ENCODE peak calls at places on chromosomes 1 and 21, in six cellular contexts. Z, P, E, N, J and V are unnamed samples.

GRCh38 chr1:157700711-157701110 is at the start of gene FCRL3:
- DNase-seq in J (no peak), N (no peak), P (no peak), E (no peak), Z (no peak), V (no peak)

GRCh38 chr1:30159015-30159414 is 564.4 kb downstream of the MATN1 start:
- DNase-seq in P (no peak), E (no peak), J (no peak), N (peak), Z (no peak), V (no peak)

GRCh38 chr1:180188103-180188506 is 33.4 kb downstream of the QSOX1 start:
- DNase-seq in N (peak), Z (no peak), E (peak), J (peak), P (peak), V (peak)

GRCh38 chr1:78526496-78526895 is 35.7 kb downstream of the PTGFR start:
- DNase-seq in E (no peak), J (no peak), N (no peak), Z (no peak), P (no peak), V (no peak)

GRCh38 chr1:89607156-89607555 is 25.8 kb upstream of the LRRC8C start:
- DNase-seq in E (no peak), P (no peak), N (no peak), Z (no peak), J (no peak), V (no peak)

GRCh38 chr1:221858758-221859157 is 116.9 kb upstream of the DUSP10 start:
- DNase-seq in J (no peak), E (peak), P (no peak), Z (no peak), N (no peak), V (no peak)

GRCh38 chr1:3671371-3672180 is 19.3 kb downstream of the TP73 start:
- DNase-seq in J (no peak), E (no peak), Z (no peak), N (no peak), P (no peak), V (no peak)

GRCh38 chr1:6686294-6686693 is 15.3 kb downstream of the DNAJC11 start:
- DNase-seq in J (no peak), E (no peak), Z (no peak), P (no peak), N (no peak), V (no peak)

GRCh38 chr1:98389809-98390208 is 271.7 kb upstream of the SNX7 start:
- DNase-seq in J (peak), Z (no peak), E (no peak), N (no peak), P (no peak), V (no peak)

GRCh38 chr1:12553963-12554362 is 64.0 kb downstream of the DHRS3 start:
- DNase-seq in Z (no peak), E (no peak), N (peak), P (peak), J (no peak), V (no peak)

GRCh38 chr1:89794406-89794805 is 26.4 kb upstream of the LRRC8D start:
- DNase-seq in Z (no peak), N (no peak), P (no peak), E (no peak), J (no peak), V (no peak)

GRCh38 chr1:89957063-89957462 is 37.8 kb upstream of the ZNF326 start:
- DNase-seq in E (peak), Z (no peak), P (peak), N (no peak), J (no peak), V (no peak)

GRCh38 chr1:90719321-90720136 is 2.4 kb upstream of the BARHL2 start:
- DNase-seq in E (no peak), N (no peak), Z (no peak), P (no peak), J (no peak), V (no peak)

GRCh38 chr1:46432781-46433327 is 38.7 kb downstream of the FAAH start:
- DNase-seq in N (no peak), E (no peak), P (no peak), Z (no peak), J (no peak), V (no peak)

GRCh38 chr1:16904560-16905111 is 8.9 kb downstream of the RNU1-2 start:
- DNase-seq in E (peak), N (peak), J (peak), P (peak), Z (peak), V (peak)

GRCh38 chr1:212977781-212978645 is 27.7 kb downstream of the VASH2 start:
- DNase-seq in P (no peak), E (no peak), N (no peak), J (no peak), Z (peak), V (no peak)

GRCh38 chr21:44579833-44580144 is 615 bp downstream of the KRTAP10-5 start:
- DNase-seq in N (no peak), Z (no peak), E (no peak), J (no peak), P (no peak), V (no peak)

GRCh38 chr1:66476774-66477173 is 57.2 kb upstream of the SGIP1 start:
- DNase-seq in J (peak), N (no peak), Z (no peak), P (no peak), E (no peak), V (no peak)

GRCh38 chr1:53307037-53307436 is 20.8 kb downstream of the LRP8 start:
- DNase-seq in Z (no peak), J (no peak), P (no peak), N (no peak), E (no peak), V (no peak)

GRCh38 chr21:46265736-46266525 is 19.5 kb downstream of the MCM3AP start:
- DNase-seq in E (no peak), P (no peak), J (no peak), Z (no peak), N (no peak), V (no peak)

GRCh38 chr1:212769372-212770167 is 22.0 kb downstream of the NSL1 start:
- DNase-seq in Z (no peak), N (no peak), P (no peak), J (no peak), E (peak), V (no peak)

GRCh38 chr1:85333186-85333585 is 56.8 kb upstream of the BCL10 start:
- DNase-seq in Z (no peak), J (peak), N (no peak), P (no peak), E (no peak), V (no peak)

GRCh38 chr1:241706257-241706656 is 54.2 kb downstream of the WDR64 start:
- DNase-seq in N (no peak), Z (no peak), J (no peak), P (no peak), E (peak), V (no peak)

GRCh38 chr21:38699048-38699447 is 106.7 kb upstream of the ETS2 start:
- DNase-seq in P (peak), Z (no peak), E (no peak), N (peak), J (peak), V (peak)

GRCh38 chr21:35664683-35665082 is 395.6 kb downstream of the SETD4 start:
- DNase-seq in Z (peak), E (no peak), J (no peak), N (no peak), P (peak), V (no peak)

GRCh38 chr1:56380556-56380955 is 198.8 kb downstream of the PLPP3 start:
- DNase-seq in P (no peak), N (no peak), Z (no peak), J (no peak), E (no peak), V (no peak)

GRCh38 chr1:187816646-187817045 is 987.9 kb downstream of the PLA2G4A start:
- DNase-seq in N (no peak), Z (no peak), J (no peak), E (no peak), P (no peak), V (no peak)

GRCh38 chr1:111669268-111669667 is 49.7 kb downstream of the RAP1A start:
- DNase-seq in Z (no peak), E (no peak), N (no peak), J (peak), P (no peak), V (no peak)

GRCh38 chr1:64186138-64186897 is 17.1 kb upstream of the UBE2U start:
- DNase-seq in P (no peak), E (no peak), N (no peak), Z (no peak), J (no peak), V (no peak)

GRCh38 chr1:31517301-31517700 is 59.0 kb upstream of the TINAGL1 start:
- DNase-seq in P (no peak), Z (no peak), E (no peak), J (no peak), N (no peak), V (no peak)

GRCh38 chr1:20480261-20481157 is 5.5 kb downstream of the CAMK2N1 start:
- DNase-seq in N (no peak), J (no peak), P (peak), Z (no peak), E (peak), V (no peak)

GRCh38 chr1:244049969-244050834 is 881 bp upstream of the ZBTB18 start:
- DNase-seq in J (no peak), Z (no peak), N (no peak), E (no peak), P (no peak), V (peak)

GRCh38 chr1:244048566-244049141 is 2.4 kb upstream of the ZBTB18 start:
- DNase-seq in N (no peak), P (no peak), Z (no peak), E (no peak), J (no peak), V (peak)

GRCh38 chr1:244046907-244047738 is 4.0 kb upstream of the ZBTB18 start:
- DNase-seq in E (no peak), P (no peak), Z (peak), N (no peak), J (peak), V (no peak)

GRCh38 chr1:244049142-244049968 is 1.7 kb upstream of the ZBTB18 start:
- DNase-seq in Z (no peak), J (peak), N (peak), E (no peak), P (no peak), V (peak)

DNA sequence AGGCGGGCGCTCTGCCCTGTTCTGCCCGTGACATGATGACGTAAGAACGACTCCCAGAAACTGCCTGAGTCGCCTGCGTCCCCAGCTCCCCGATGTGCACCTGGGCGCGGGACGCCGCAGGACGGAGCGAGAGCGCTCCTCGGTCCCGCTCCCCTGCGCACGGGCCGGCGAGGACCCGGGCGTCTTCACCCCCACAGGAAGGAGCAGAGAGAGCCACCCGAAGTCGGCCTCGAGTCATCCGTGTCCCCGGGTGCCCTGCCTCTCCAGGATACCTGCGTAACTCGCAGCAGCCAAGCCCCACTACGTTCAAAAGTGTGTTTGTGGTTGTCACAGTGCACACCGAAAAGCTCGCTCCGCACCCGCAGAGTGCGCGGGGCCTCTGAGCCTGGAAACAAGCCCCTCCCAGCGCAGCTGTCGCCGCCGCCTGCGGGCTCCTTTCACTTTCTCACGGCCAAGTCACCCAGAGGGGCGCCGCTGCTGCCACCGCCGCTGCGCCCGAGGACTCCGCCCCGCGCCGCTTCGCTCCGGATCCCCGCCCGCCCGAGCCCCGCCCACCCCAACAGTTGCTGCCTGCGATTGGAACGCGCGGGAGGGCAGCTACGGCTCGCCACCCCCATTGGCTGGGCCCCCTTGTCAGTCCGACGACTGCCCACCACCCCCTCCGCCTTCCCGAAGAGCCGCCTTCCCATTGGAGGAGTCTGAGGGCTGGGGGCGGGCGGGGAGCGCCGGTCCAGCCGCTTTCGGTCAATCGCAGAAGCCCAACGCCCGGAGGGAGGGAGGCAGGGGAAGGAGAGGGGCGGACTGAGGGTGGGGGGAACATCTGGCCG is 3.1 kb upstream of the ZBTB18 start:
- DNase-seq in E (peak), P (peak), Z (peak), J (peak), N (peak), V (peak)
- TF ChIP-seq POLR2A in E (peak), P (peak), Z (peak), J (peak), N (peak), V (peak)

GRCh38 chr1:10428956-10429355 is 1.3 kb upstream of the CENPS start:
- DNase-seq in Z (no peak), P (no peak), E (no peak), N (no peak), J (no peak), V (no peak)

GRCh38 chr1:10424651-10425050 is 5.6 kb upstream of the CENPS start:
- DNase-seq in N (no peak), Z (no peak), J (no peak), P (no peak), E (no peak), V (no peak)

GRCh38 chr1:10419351-10419750 is 10.9 kb upstream of the CENPS start:
- DNase-seq in E (no peak), P (no peak), J (no peak), N (no peak), Z (no peak), V (no peak)

GRCh38 chr1:10421637-10422036 is 8.6 kb upstream of the CENPS start:
- DNase-seq in J (no peak), Z (no peak), E (no peak), P (no peak), N (no peak), V (no peak)

GRCh38 chr1:10424034-10424433 is 6.2 kb upstream of the CENPS start:
- DNase-seq in N (no peak), E (peak), P (no peak), Z (no peak), J (no peak), V (peak)
- TF ChIP-seq MYC in N (no peak), E (no peak), P (no peak), Z (no peak), J (no peak), V (no peak)

DNA sequence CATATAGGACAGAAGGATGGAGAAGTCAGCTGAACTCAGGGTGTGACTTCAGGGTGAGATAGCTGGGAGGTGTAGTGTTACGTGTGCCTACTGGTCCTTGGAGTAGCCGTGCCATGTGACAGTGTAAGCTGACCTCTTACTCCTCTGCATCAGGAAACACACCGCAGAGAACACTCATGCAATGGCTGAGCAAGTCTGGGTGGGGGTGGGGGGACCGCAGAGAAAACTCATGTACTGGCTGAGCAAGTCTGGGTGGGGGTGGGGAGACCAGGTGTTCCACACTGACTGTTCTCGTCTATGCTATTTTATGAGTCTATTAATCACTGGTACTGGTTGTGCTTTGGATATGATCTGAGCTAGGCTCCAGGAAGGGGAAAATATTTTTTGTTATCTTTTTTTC is 233.1 kb downstream of the PAPPA2 start:
- DNase-seq in Z (no peak), P (no peak), N (no peak), J (no peak), E (no peak), V (no peak)
- TF ChIP-seq MAX in Z (no peak), P (no peak), N (no peak), J (no peak), E (no peak), V (no peak)

GRCh38 chr1:51729156-51729823 is 112.4 kb downstream of the OSBPL9 start:
- DNase-seq in Z (peak), J (peak), N (peak), P (peak), E (peak), V (peak)
- TF ChIP-seq POLR2A in Z (peak), J (no peak), N (peak), P (peak), E (peak), V (peak)

GRCh38 chr1:211259596-211260126 is 495 bp downstream of the RCOR3 start:
- DNase-seq in Z (no peak), E (peak), N (peak), P (peak), J (no peak), V (peak)
- TF ChIP-seq MYC in Z (no peak), E (no peak), N (no peak), P (no peak), J (no peak), V (no peak)

DNA sequence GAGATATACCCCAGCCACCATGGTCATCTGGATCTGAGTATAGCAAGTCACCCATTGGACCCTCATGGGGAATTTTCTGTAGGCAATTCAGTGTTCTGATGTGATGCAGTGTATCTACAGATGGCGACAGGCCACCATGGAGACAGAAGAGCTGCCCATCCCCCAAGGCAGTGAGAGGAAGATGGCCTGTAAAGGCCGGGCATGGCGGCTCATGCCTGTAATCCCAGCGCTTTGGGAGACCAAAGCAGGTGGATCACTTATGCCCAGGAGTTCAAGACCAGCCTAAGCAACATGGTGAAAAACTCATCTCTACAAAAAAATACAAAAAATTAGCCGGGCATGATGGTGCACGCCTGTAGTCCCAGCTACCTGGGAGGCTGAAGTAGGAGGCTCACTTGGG is 41.1 kb upstream of the CTPS1 start:
- DNase-seq in J (no peak), Z (no peak), N (no peak), E (no peak), P (no peak), V (no peak)
- TF ChIP-seq MAX in J (no peak), Z (no peak), N (no peak), E (no peak), P (no peak), V (no peak)

GRCh38 chr1:225999912-226000337 is 782 bp upstream of the SDE2 start:
- DNase-seq in P (peak), N (no peak), J (peak), E (no peak), Z (peak), V (no peak)
- TF ChIP-seq POLR2A in P (no peak), N (no peak), J (no peak), E (no peak), Z (no peak), V (no peak)